ENCODE peak calls at places on chromosomes 1 and 21, in seven cellular contexts. L is neural crest cell; F is foreskin fibroblast; X is fibroblast of villous mesenchyme; P is stimulated activated CD4-positive, alpha-beta T cell treated with anti-CD3 and anti-CD28 coated beads, Interleukin-12 subunit alpha, Interleukin-12 subunit beta, amount 100 ng/mL, for 48 hours; D is M059J; W is NCI-H774. A is an unnamed sample.

GRCh38 chr21:17264182-17264581 is 248.7 kb upstream of the CXADR start:
- DNase-seq in L (no peak), F (no peak), X (no peak), P (no peak), D (no peak), W (no peak), A (no peak)

GRCh38 chr1:154859786-154860153 is 10.3 kb downstream of the KCNN3 start:
- DNase-seq in L (no peak), F (no peak), X (no peak), P (no peak), D (no peak), W (no peak), A (no peak)

GRCh38 chr1:15439325-15439724 is 1.1 kb downstream of the CTRC start:
- DNase-seq in L (no peak), F (no peak), X (no peak), P (no peak), D (no peak), W (no peak), A (no peak)

GRCh38 chr1:43538969-43539368 is 8.3 kb downstream of the PTPRF start:
- DNase-seq in L (no peak), F (no peak), X (no peak), P (no peak), D (no peak), W (no peak), A (no peak)

GRCh38 chr21:42514883-42515228 is 1.2 kb downstream of the SLC37A1 start:
- DNase-seq in L (no peak), F (no peak), X (no peak), P (no peak), D (no peak), W (no peak), A (peak)

GRCh38 chr1:41629571-41629970 is 145.1 kb upstream of the EDN2 start:
- DNase-seq in L (no peak), F (no peak), X (peak), P (no peak), D (peak), W (no peak), A (no peak)

GRCh38 chr1:217660353-217661062 is 29.4 kb downstream of the SPATA17 start:
- DNase-seq in L (no peak), F (peak), X (peak), P (no peak), D (peak), W (no peak), A (peak)

GRCh38 chr1:203128691-203129500 is 1.4 kb downstream of the ADORA1 start:
- DNase-seq in L (no peak), F (no peak), X (no peak), P (no peak), D (no peak), W (no peak), A (no peak)

GRCh38 chr1:86912501-86912900 is 1.4 kb downstream of the SELENOF start:
- DNase-seq in L (no peak), F (peak), X (peak), P (no peak), D (peak), W (no peak), A (no peak)

GRCh38 chr1:204678721-204679455 is 6.7 kb downstream of the LRRN2 start:
- DNase-seq in L (no peak), F (no peak), X (no peak), P (no peak), D (no peak), W (no peak), A (no peak)

GRCh38 chr1:27504588-27505419 is 14.8 kb upstream of the WASF2 start:
- DNase-seq in L (peak), F (peak), X (peak), P (no peak), D (peak), W (no peak), A (no peak)

GRCh38 chr1:42933060-42933586 is 25.5 kb downstream of the SLC2A1 start:
- DNase-seq in L (no peak), F (no peak), X (no peak), P (no peak), D (no peak), W (no peak), A (no peak)

GRCh38 chr1:63557365-63557987 is 34.2 kb downstream of the EFCAB7 start:
- DNase-seq in L (peak), F (peak), X (peak), P (peak), D (peak), W (no peak), A (no peak)

A was measured in NCI-H146.